ENCODE peak calls at places on chromosomes 16 and 17, in seven cellular contexts. One of them, this sample, is unnamed.

GRCh38 chr16:20674684-20675487 is 22.6 kb downstream of the ACSM1 start:
- DNase-seq in HCT116: no peak
- DNase-seq in T47D: no peak
- DNase-seq in H1: peak
- DNase-seq in GM12878: no peak
- DNase-seq in SK-N-SH: no peak
- DNase-seq in K562: no peak
- DNase-seq in this sample: peak

GRCh38 chr17:32516450-32516849 is 29.7 kb downstream of the CDK5R1 start:
- DNase-seq in HCT116: no peak
- DNase-seq in T47D: no peak
- DNase-seq in H1: no peak
- DNase-seq in GM12878: no peak
- DNase-seq in SK-N-SH: no peak
- DNase-seq in K562: no peak
- DNase-seq in this sample: no peak

GRCh38 chr16:57175896-57176295 is 9.9 kb downstream of the PSME3IP1 start:
- DNase-seq in HCT116: no peak
- DNase-seq in T47D: no peak
- DNase-seq in H1: no peak
- DNase-seq in GM12878: no peak
- DNase-seq in SK-N-SH: no peak
- DNase-seq in K562: no peak
- DNase-seq in this sample: no peak

GRCh38 chr17:47818002-47818695 is 3.4 kb downstream of the OSBPL7 start:
- DNase-seq in HCT116: no peak
- DNase-seq in T47D: no peak
- DNase-seq in H1: no peak
- DNase-seq in GM12878: no peak
- DNase-seq in SK-N-SH: no peak
- DNase-seq in K562: no peak
- DNase-seq in this sample: no peak

GRCh38 chr17:41864498-41864836 is 756 bp downstream of the KLHL11 start:
- DNase-seq in HCT116: no peak
- DNase-seq in T47D: no peak
- DNase-seq in H1: no peak
- DNase-seq in GM12878: no peak
- DNase-seq in SK-N-SH: no peak
- DNase-seq in K562: peak
- DNase-seq in this sample: no peak

GRCh38 chr16:23496826-23497542 is 13.3 kb downstream of the GGA2 start:
- DNase-seq in HCT116: no peak
- DNase-seq in T47D: no peak
- DNase-seq in H1: no peak
- DNase-seq in GM12878: no peak
- DNase-seq in SK-N-SH: no peak
- DNase-seq in K562: no peak
- DNase-seq in this sample: no peak

GRCh38 chr16:6682142-6682811 is 650.4 kb upstream of the RBFOX1 start:
- DNase-seq in HCT116: no peak
- DNase-seq in T47D: peak
- DNase-seq in H1: peak
- DNase-seq in GM12878: no peak
- DNase-seq in SK-N-SH: peak
- DNase-seq in K562: peak
- DNase-seq in this sample: peak

GRCh38 chr16:4426722-4427372 is 1.2 kb downstream of the DNAJA3 start:
- DNase-seq in HCT116: no peak
- DNase-seq in T47D: no peak
- DNase-seq in H1: no peak
- DNase-seq in GM12878: no peak
- DNase-seq in SK-N-SH: no peak
- DNase-seq in K562: no peak
- DNase-seq in this sample: no peak

GRCh38 chr17:56785396-56785795 is 48.3 kb downstream of the C17orf67 start:
- DNase-seq in HCT116: no peak
- DNase-seq in T47D: no peak
- DNase-seq in H1: no peak
- DNase-seq in GM12878: no peak
- DNase-seq in SK-N-SH: no peak
- DNase-seq in K562: no peak
- DNase-seq in this sample: no peak

GRCh38 chr17:82424001-82424862 is 5.8 kb upstream of the OGFOD3 start:
- DNase-seq in HCT116: peak
- DNase-seq in T47D: no peak
- DNase-seq in H1: peak
- DNase-seq in GM12878: no peak
- DNase-seq in SK-N-SH: peak
- DNase-seq in K562: peak
- DNase-seq in this sample: peak

GRCh38 chr17:39400547-39401411 is 647 bp downstream of the FBXL20 start:
- DNase-seq in HCT116: no peak
- DNase-seq in T47D: no peak
- DNase-seq in H1: no peak
- DNase-seq in GM12878: no peak
- DNase-seq in SK-N-SH: peak
- DNase-seq in K562: no peak
- DNase-seq in this sample: no peak

GRCh38 chr17:61338000-61338864 is 61.4 kb upstream of the TBX2 start:
- DNase-seq in HCT116: peak
- DNase-seq in T47D: no peak
- DNase-seq in H1: no peak
- DNase-seq in GM12878: no peak
- DNase-seq in SK-N-SH: no peak
- DNase-seq in K562: no peak
- DNase-seq in this sample: peak

GRCh38 chr17:77579717-77580116 is 378.8 kb upstream of the TNRC6C start:
- DNase-seq in HCT116: no peak
- DNase-seq in T47D: no peak
- DNase-seq in H1: no peak
- DNase-seq in GM12878: no peak
- DNase-seq in SK-N-SH: no peak
- DNase-seq in K562: no peak
- DNase-seq in this sample: no peak
- TF ChIP-seq JUND in HCT116: no peak
- TF ChIP-seq JUND in T47D: no peak
- TF ChIP-seq JUND in H1: no peak
- TF ChIP-seq JUND in GM12878: no peak
- TF ChIP-seq JUND in SK-N-SH: no peak
- TF ChIP-seq JUND in K562: peak
- TF ChIP-seq JUND in this sample: no peak

DNA sequence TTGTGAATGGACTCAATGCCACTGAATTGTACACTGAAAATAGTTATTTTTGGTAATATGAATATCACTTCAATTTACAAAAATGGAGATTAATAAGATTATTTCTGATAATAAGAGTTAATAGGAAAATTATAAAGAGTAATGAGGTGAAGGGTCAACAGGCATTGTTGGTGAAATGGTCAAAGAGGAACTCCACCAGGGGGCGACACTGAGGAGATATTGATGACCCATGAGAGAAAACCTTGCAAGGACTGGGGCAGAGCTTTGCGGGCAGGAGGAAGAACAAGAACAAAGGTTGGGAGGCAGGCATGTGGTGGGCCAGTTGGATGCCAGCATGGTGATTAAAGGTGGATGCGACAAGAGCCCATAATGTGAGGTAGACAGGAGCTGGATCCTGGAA is 74.0 kb upstream of the XYLT1 start:
- DNase-seq in HCT116: peak
- DNase-seq in T47D: no peak
- DNase-seq in H1: peak
- DNase-seq in GM12878: no peak
- DNase-seq in SK-N-SH: no peak
- DNase-seq in K562: peak
- DNase-seq in this sample: no peak
- TF ChIP-seq JUND in HCT116: no peak
- TF ChIP-seq JUND in T47D: no peak
- TF ChIP-seq JUND in H1: no peak
- TF ChIP-seq JUND in GM12878: no peak
- TF ChIP-seq JUND in SK-N-SH: no peak
- TF ChIP-seq JUND in K562: no peak
- TF ChIP-seq JUND in this sample: no peak

GRCh38 chr16:13959626-13960025 is 39.7 kb downstream of the ERCC4 start:
- DNase-seq in HCT116: no peak
- DNase-seq in T47D: no peak
- DNase-seq in H1: no peak
- DNase-seq in GM12878: no peak
- DNase-seq in SK-N-SH: no peak
- DNase-seq in K562: no peak
- DNase-seq in this sample: no peak

GRCh38 chr16:13957197-13958078 is 37.5 kb downstream of the ERCC4 start:
- DNase-seq in HCT116: peak
- DNase-seq in T47D: no peak
- DNase-seq in H1: no peak
- DNase-seq in GM12878: peak
- DNase-seq in SK-N-SH: peak
- DNase-seq in K562: peak
- DNase-seq in this sample: peak

GRCh38 chr16:13958438-13958837 is 38.5 kb downstream of the ERCC4 start:
- DNase-seq in HCT116: no peak
- DNase-seq in T47D: no peak
- DNase-seq in H1: no peak
- DNase-seq in GM12878: no peak
- DNase-seq in SK-N-SH: no peak
- DNase-seq in K562: no peak
- DNase-seq in this sample: no peak

GRCh38 chr16:13953501-13953900 is 33.5 kb downstream of the ERCC4 start:
- DNase-seq in HCT116: no peak
- DNase-seq in T47D: no peak
- DNase-seq in H1: no peak
- DNase-seq in GM12878: no peak
- DNase-seq in SK-N-SH: no peak
- DNase-seq in K562: no peak
- DNase-seq in this sample: no peak

DNA sequence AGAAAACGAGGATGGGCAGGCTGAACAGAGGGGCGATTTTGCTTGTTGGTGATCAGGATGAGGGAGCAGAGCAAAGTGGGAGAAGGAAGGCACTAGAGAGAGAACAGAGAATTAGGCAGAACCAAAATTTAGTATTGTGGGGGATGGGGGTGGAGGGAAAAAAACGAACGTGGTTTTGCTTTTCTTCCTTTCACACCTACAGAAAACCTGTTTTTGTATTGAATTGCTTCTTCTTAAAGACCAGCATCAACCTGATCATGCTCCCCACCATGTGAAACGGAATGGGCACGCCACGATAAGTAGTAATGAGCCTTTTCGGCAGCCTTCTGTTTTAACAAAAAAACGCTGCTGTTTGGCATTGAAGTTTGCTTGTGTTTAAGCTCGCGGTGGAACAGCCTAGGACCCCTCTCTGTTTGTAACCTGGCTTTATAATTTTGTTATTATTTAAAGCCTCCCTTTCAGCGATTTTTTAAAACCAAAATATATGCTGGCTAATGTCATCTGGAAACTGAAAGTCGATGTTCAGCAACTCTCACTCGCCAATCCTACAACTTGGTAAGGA is 36.8 kb downstream of the ERCC4 start:
- DNase-seq in HCT116: no peak
- DNase-seq in T47D: no peak
- DNase-seq in H1: no peak
- DNase-seq in GM12878: peak
- DNase-seq in SK-N-SH: no peak
- DNase-seq in K562: no peak
- DNase-seq in this sample: no peak
- TF ChIP-seq JUND in HCT116: no peak
- TF ChIP-seq JUND in T47D: no peak
- TF ChIP-seq JUND in H1: no peak
- TF ChIP-seq JUND in GM12878: no peak
- TF ChIP-seq JUND in SK-N-SH: no peak
- TF ChIP-seq JUND in K562: no peak
- TF ChIP-seq JUND in this sample: no peak

GRCh38 chr16:11602321-11602720 is 15.6 kb upstream of the LITAF start:
- DNase-seq in HCT116: no peak
- DNase-seq in T47D: no peak
- DNase-seq in H1: no peak
- DNase-seq in GM12878: no peak
- DNase-seq in SK-N-SH: no peak
- DNase-seq in K562: no peak
- DNase-seq in this sample: no peak
- TF ChIP-seq JUND in HCT116: no peak
- TF ChIP-seq JUND in T47D: no peak
- TF ChIP-seq JUND in H1: no peak
- TF ChIP-seq JUND in GM12878: no peak
- TF ChIP-seq JUND in SK-N-SH: no peak
- TF ChIP-seq JUND in K562: no peak
- TF ChIP-seq JUND in this sample: no peak

DNA sequence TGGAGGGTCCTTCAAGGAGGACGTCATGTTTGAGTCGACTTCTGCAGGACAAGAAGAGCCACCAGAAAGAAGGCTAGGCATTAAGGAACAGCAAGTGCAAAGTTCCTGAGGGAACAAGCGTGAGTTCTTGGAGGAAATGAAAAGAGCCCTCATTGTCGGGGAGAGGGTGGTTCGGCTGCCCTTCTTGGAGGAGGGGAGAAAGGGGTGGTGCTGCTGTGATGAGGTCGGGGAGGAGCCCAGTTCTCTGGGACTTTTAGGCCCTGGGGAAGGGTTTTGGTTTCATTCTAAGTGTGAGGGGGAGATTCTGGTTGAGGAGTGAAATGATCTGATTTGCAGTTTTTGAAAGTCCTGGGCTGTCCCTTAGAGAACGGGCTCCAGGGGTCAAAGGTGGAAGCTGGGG is 4.1 kb downstream of the BICDL2 start:
- DNase-seq in HCT116: no peak
- DNase-seq in T47D: no peak
- DNase-seq in H1: no peak
- DNase-seq in GM12878: peak
- DNase-seq in SK-N-SH: no peak
- DNase-seq in K562: no peak
- DNase-seq in this sample: no peak
- TF ChIP-seq JUND in HCT116: no peak
- TF ChIP-seq JUND in T47D: no peak
- TF ChIP-seq JUND in H1: no peak
- TF ChIP-seq JUND in GM12878: no peak
- TF ChIP-seq JUND in SK-N-SH: no peak
- TF ChIP-seq JUND in K562: no peak
- TF ChIP-seq JUND in this sample: no peak

This sample was measured in HepG2.